ENCODE peak calls at places on chromosomes 12 and 14, in five cellular contexts. U is astrocyte of the cerebellum, V is osteoblast, E is AG04450, O is left ventricle myocardium inferior. X is an unnamed sample.
A peak's percentile ranks its signal among the peaks of the same experiment; 100 is the strongest.

GRCh38 chr14:39107624-39108023 is 4.6 kb upstream of the SEC23A start:
- DNase-seq in E (no peak), V (peak; percentile 78), U (no peak), O (no peak), X (no peak)

GRCh38 chr14:26363689-26364088 is 234.1 kb downstream of the NOVA1 start:
- DNase-seq in V (no peak), E (no peak), O (no peak), U (no peak), X (no peak)

GRCh38 chr12:19440019-19440858 is 947 bp downstream of the AEBP2 start:
- DNase-seq in V (peak; percentile 91), E (no peak), O (peak; percentile 45), U (no peak), X (no peak)

GRCh38 chr12:1768585-1768984 is 51.8 kb upstream of the LRTM2 start:
- DNase-seq in E (no peak), V (no peak), O (no peak), U (no peak), X (no peak)

GRCh38 chr14:81147140-81147897 is 73.4 kb downstream of the GTF2A1 start:
- DNase-seq in E (no peak), U (no peak), V (no peak), O (no peak), X (no peak)

GRCh38 chr12:44972746-44973421 is 78.0 kb downstream of the DBX2 start:
- DNase-seq in E (no peak), U (no peak), O (no peak), V (no peak), X (no peak)

GRCh38 chr12:100564090-100564489 is 9.4 kb upstream of the GAS2L3 start:
- DNase-seq in O (no peak), U (no peak), V (no peak), E (no peak), X (no peak)

GRCh38 chr14:100328495-100329163 is 5.5 kb downstream of the SLC25A47 start:
- DNase-seq in U (no peak), E (no peak), V (peak; percentile 57), O (no peak), X (no peak)

GRCh38 chr14:69101331-69101826 is 51.5 kb downstream of the DCAF5 start:
- DNase-seq in V (peak; percentile 82), O (no peak), U (peak; percentile 69), E (peak; percentile 55), X (peak; percentile 69)

GRCh38 chr12:132783917-132784531 is 22.4 kb upstream of the ANKLE2 start:
- DNase-seq in E (no peak), V (no peak), U (no peak), O (peak; percentile 36), X (no peak)

GRCh38 chr14:53278602-53279506 is 125.7 kb upstream of the DDHD1 start:
- DNase-seq in O (no peak), V (no peak), U (no peak), E (peak; percentile 45), X (peak; percentile 62)

GRCh38 chr14:103220982-103221641 is 97.9 kb downstream of the TNFAIP2 start:
- DNase-seq in E (no peak), V (peak; percentile 41), U (no peak), O (no peak), X (no peak)
- H3K4me3 ChIP-seq in E (no peak overlapping the region), V (no peak overlapping the region), U (no peak overlapping the region), O (peak overlapping the region; percentile 61), X (no peak overlapping the region)

GRCh38 chr12:94150483-94151225 is 2.3 kb downstream of the PLXNC1 start:
- DNase-seq in V (peak; percentile 82), O (no peak), E (no peak), U (no peak), X (no peak)

GRCh38 chr12:94147991-94148840 is at the start of gene PLXNC1:
- DNase-seq in V (peak; percentile 93), U (no peak), E (no peak), O (peak; percentile 62), X (no peak)

GRCh38 chr12:94147377-94147990 is 893 bp upstream of the PLXNC1 start:
- DNase-seq in V (peak; percentile 80), O (no peak), U (no peak), E (no peak), X (no peak)

GRCh38 chr12:94149781-94150482 is 1.6 kb downstream of the PLXNC1 start:
- DNase-seq in E (no peak), O (peak; percentile 34), U (no peak), V (peak; percentile 86), X (no peak)

GRCh38 chr12:94148841-94149780 is 734 bp downstream of the PLXNC1 start:
- DNase-seq in O (peak; percentile 33), U (no peak), V (peak; percentile 89), E (no peak), X (no peak)
- H3K4me3 ChIP-seq in O (peak overlapping the region; percentile 77), U (peak overlapping the region; percentile 40), V (peak overlapping the region; percentile 40), E (peak overlapping the region; percentile 57), X (peak overlapping the region; percentile 53)

GRCh38 chr12:108690799-108691153 is 40.5 kb downstream of the CORO1C start:
- DNase-seq in E (no peak), V (no peak), U (no peak), O (no peak), X (no peak)
- H3K4me3 ChIP-seq in E (peak overlapping the region; percentile 46), V (peak overlapping the region; percentile 55), U (no peak overlapping the region), O (peak overlapping the region; percentile 50), X (peak overlapping the region; percentile 21)

GRCh38 chr12:54933381-54933780 is 51.2 kb downstream of the TESPA1 start:
- DNase-seq in U (no peak), V (no peak), O (no peak), E (no peak), X (no peak)
- H3K4me3 ChIP-seq in U (no peak overlapping the region), V (no peak overlapping the region), O (no peak overlapping the region), E (no peak overlapping the region), X (no peak overlapping the region)

DNA sequence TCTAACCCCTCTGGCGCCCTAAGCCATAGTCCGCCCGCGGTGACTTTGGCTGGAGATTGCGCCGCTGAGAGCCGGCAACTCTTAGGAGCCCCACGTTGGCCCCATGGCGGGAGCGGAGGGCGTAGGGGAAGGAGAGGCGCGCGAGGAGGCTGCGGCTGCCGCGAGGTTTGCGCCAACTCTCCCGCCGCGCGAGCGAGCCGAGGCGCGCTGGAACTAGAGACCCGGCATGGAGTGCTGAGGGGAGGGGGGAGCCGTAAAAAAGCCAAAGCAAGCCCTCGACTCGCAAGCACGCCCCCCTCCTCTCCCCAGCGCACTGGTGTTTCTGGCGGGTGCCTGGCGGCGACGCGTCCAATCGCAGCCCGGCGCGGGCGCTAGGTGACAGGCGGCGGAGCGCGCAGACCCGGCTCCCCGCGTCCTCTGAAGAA is at the start of gene SYT10:
- DNase-seq in O (no peak), U (no peak), E (no peak), V (peak; percentile 75), X (no peak)
- H3K4me3 ChIP-seq in O (peak within 1 kb of the TSS; percentile 65), U (peak within 1 kb of the TSS; percentile 47), E (peak within 1 kb of the TSS; percentile 51), V (peak within 1 kb of the TSS; percentile 70), X (peak within 1 kb of the TSS; percentile 58)

DNA sequence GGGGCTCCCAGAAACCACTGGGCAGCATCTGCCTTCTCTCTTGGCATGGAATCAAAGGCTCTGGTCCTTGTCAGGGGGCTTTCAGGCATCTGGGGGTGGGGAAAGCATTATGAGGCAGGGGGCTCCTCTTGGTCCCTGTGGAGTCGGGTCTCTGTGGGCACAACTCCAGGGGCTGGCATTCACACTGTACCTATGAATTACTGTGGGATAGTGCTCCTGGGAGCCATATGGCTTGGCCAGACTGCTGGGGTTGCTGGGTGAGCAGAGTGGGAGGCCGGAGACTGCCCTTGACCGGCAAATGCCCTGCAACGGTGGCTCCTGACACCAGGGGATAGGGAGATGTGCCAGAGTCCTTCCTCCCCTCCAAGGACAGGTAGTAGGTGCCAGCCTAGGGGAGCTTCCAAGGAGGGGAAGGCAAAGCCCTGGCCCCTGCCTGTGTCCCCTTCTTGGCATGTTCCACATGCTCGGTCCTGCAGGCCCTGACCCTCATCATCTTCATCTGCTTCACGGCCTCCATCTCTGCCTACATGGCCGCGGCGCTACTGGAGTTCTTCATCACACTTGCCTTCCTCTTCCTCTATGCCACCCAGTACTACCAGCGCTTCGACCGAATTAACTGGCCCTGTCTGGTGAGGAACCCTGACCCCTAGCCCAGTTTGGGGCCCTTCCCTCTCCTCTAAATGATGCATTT is 1.2 kb downstream of the CMTM5 start:
- DNase-seq in U (no peak), O (no peak), E (no peak), V (no peak), X (no peak)
- H3K4me3 ChIP-seq in U (no peak overlapping the region), O (no peak overlapping the region), E (no peak overlapping the region), V (no peak overlapping the region), X (no peak overlapping the region)

DNA sequence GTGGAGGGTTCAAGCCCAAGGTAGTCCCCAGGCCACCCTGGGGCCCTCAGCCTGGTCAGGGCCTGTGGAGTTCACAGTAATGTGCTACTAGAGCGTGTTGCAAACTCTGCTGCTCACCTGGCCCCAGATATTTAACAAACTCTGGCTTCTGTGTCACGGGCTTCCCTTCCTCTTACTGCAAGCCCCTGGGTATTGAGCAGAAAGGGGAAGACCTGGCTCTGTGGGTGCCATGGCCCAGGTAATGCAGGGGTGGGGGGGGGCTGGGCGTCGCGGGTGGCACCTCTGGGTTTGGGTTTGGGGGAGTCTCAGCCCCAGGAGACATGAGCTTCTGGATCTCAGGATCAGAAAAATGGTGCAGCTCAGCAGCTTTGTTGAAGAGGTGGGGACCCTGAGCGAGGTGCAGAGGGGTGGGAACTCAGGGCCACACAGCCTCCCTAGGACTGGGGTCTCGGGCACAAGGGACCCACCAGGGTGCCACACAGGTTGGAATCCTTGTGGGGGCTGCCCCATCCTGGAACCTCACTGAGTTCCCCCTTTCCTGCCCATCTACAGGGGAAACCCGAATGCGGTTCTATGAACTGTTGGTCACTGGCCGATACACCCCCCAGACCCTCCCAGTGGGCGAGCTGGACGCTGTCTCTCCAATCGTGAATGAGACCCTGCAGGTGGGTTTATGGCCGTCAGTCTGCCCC is 4.0 kb downstream of the SETD1B start:
- DNase-seq in O (no peak), E (no peak), U (no peak), V (no peak), X (no peak)
- H3K4me3 ChIP-seq in O (peak overlapping the region; percentile 81), E (no peak overlapping the region), U (no peak overlapping the region), V (no peak overlapping the region), X (no peak overlapping the region)

DNA sequence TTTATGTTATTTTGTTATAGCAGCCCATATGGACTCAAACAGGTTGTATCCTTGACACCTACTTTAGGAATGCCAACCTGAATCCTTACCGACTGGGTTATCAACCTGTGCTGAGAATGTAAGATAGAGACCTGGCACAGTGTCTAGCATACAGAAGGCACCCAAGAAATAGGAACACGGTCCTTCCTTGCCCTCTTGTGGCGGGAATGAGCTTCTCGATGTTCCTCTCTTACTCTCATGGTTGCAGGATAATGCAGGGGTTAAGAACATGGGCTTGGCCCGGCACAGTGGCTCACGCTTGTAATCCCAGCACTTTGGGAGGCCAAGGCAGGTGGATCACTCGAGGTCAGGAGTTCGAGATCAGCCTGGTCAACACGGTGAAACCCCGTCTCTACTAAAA is 6.5 kb downstream of the C12orf43 start:
- DNase-seq in O (no peak), U (peak; percentile 13), E (no peak), V (no peak), X (peak; percentile 5)
- H3K4me3 ChIP-seq in O (no peak overlapping the region), U (no peak overlapping the region), E (no peak overlapping the region), V (no peak overlapping the region), X (no peak overlapping the region)